ENCODE peak calls at places on chromosomes 12 and 14, in six cellular contexts. One of them, this sample, is unnamed.

GRCh38 chr12:124448241-124448954 is 119.0 kb downstream of the NCOR2 start:
- DNase-seq in psoas muscle: peak; percentile 44
- DNase-seq in mammary epithelial cell: no peak
- DNase-seq in OCI-LY7: no peak
- DNase-seq in HepG2: no peak
- DNase-seq in SJSA1: no peak
- DNase-seq in this sample: peak; percentile 55

GRCh38 chr14:88289214-88289613 is 33.9 kb downstream of the KCNK10 start:
- DNase-seq in psoas muscle: no peak
- DNase-seq in mammary epithelial cell: peak; percentile 65
- DNase-seq in OCI-LY7: no peak
- DNase-seq in HepG2: no peak
- DNase-seq in SJSA1: no peak
- DNase-seq in this sample: no peak

GRCh38 chr12:124007810-124008570 is 35.0 kb downstream of the ZNF664 start:
- DNase-seq in psoas muscle: no peak
- DNase-seq in mammary epithelial cell: no peak
- DNase-seq in OCI-LY7: no peak
- DNase-seq in HepG2: no peak
- DNase-seq in SJSA1: no peak
- DNase-seq in this sample: no peak

GRCh38 chr12:91380651-91381050 is 198.0 kb upstream of the DCN start:
- DNase-seq in psoas muscle: no peak
- DNase-seq in mammary epithelial cell: no peak
- DNase-seq in OCI-LY7: no peak
- DNase-seq in HepG2: no peak
- DNase-seq in SJSA1: no peak
- DNase-seq in this sample: no peak

GRCh38 chr14:25400607-25401206 is 350.8 kb upstream of the STXBP6 start:
- DNase-seq in psoas muscle: no peak
- DNase-seq in mammary epithelial cell: peak; percentile 18
- DNase-seq in OCI-LY7: peak; percentile 54
- DNase-seq in HepG2: peak; percentile 70
- DNase-seq in SJSA1: peak; percentile 44
- DNase-seq in this sample: no peak

GRCh38 chr14:64823305-64823985 is 56.3 kb downstream of the SPTB start:
- DNase-seq in psoas muscle: peak; percentile 91
- DNase-seq in mammary epithelial cell: peak; percentile 56
- DNase-seq in OCI-LY7: peak; percentile 60
- DNase-seq in HepG2: peak; percentile 40
- DNase-seq in SJSA1: peak; percentile 72
- DNase-seq in this sample: peak; percentile 84

GRCh38 chr14:20667957-20668356 is 16.4 kb upstream of the RNASE4 start:
- DNase-seq in psoas muscle: no peak
- DNase-seq in mammary epithelial cell: no peak
- DNase-seq in OCI-LY7: peak; percentile 83
- DNase-seq in HepG2: no peak
- DNase-seq in SJSA1: no peak
- DNase-seq in this sample: no peak

GRCh38 chr14:102187044-102187443 is 47.3 kb downstream of the WDR20 start:
- DNase-seq in psoas muscle: no peak
- DNase-seq in mammary epithelial cell: peak; percentile 80
- DNase-seq in OCI-LY7: no peak
- DNase-seq in HepG2: no peak
- DNase-seq in SJSA1: no peak
- DNase-seq in this sample: no peak

GRCh38 chr12:30795660-30796507 is 41.1 kb upstream of the CAPRIN2 start:
- DNase-seq in psoas muscle: peak; percentile 73
- DNase-seq in mammary epithelial cell: peak; percentile 72
- DNase-seq in OCI-LY7: no peak
- DNase-seq in HepG2: peak; percentile 48
- DNase-seq in SJSA1: peak; percentile 89
- DNase-seq in this sample: peak; percentile 84

GRCh38 chr14:100321473-100322137 is 1.5 kb upstream of the SLC25A47 start:
- DNase-seq in psoas muscle: no peak
- DNase-seq in mammary epithelial cell: no peak
- DNase-seq in OCI-LY7: no peak
- DNase-seq in HepG2: no peak
- DNase-seq in SJSA1: no peak
- DNase-seq in this sample: peak; percentile 80

GRCh38 chr12:116458492-116458891 is 100.7 kb upstream of the MAP1LC3B2 start:
- DNase-seq in psoas muscle: no peak
- DNase-seq in mammary epithelial cell: no peak
- DNase-seq in OCI-LY7: no peak
- DNase-seq in HepG2: no peak
- DNase-seq in SJSA1: no peak
- DNase-seq in this sample: no peak

GRCh38 chr14:55721353-55721752 is 141.3 kb downstream of the KTN1 start:
- DNase-seq in psoas muscle: no peak
- DNase-seq in mammary epithelial cell: peak; percentile 92
- DNase-seq in OCI-LY7: no peak
- DNase-seq in HepG2: no peak
- DNase-seq in SJSA1: no peak
- DNase-seq in this sample: no peak

GRCh38 chr14:55373784-55374725 is 37.6 kb downstream of the ATG14 start:
- DNase-seq in psoas muscle: no peak
- DNase-seq in mammary epithelial cell: peak; percentile 55
- DNase-seq in OCI-LY7: peak; percentile 5
- DNase-seq in HepG2: no peak
- DNase-seq in SJSA1: no peak
- DNase-seq in this sample: no peak

GRCh38 chr12:120820885-120821510 is 83.2 kb downstream of the SPPL3 start:
- DNase-seq in psoas muscle: no peak
- DNase-seq in mammary epithelial cell: no peak
- DNase-seq in OCI-LY7: no peak
- DNase-seq in HepG2: no peak
- DNase-seq in SJSA1: no peak
- DNase-seq in this sample: no peak

GRCh38 chr14:97806871-97807270 is 1009.7 kb downstream of the VRK1 start:
- DNase-seq in psoas muscle: no peak
- DNase-seq in mammary epithelial cell: no peak
- DNase-seq in OCI-LY7: no peak
- DNase-seq in HepG2: no peak
- DNase-seq in SJSA1: no peak
- DNase-seq in this sample: no peak

GRCh38 chr12:119685375-119685774 is 17.4 kb downstream of the PRKAB1 start:
- DNase-seq in psoas muscle: no peak
- DNase-seq in mammary epithelial cell: no peak
- DNase-seq in OCI-LY7: no peak
- DNase-seq in HepG2: no peak
- DNase-seq in SJSA1: no peak
- DNase-seq in this sample: no peak

GRCh38 chr12:69196302-69197288 is 42.8 kb upstream of the CPSF6 start:
- DNase-seq in psoas muscle: no peak
- DNase-seq in mammary epithelial cell: peak; percentile 5
- DNase-seq in OCI-LY7: no peak
- DNase-seq in HepG2: peak; percentile 10
- DNase-seq in SJSA1: no peak
- DNase-seq in this sample: no peak

GRCh38 chr12:90441431-90441830 is 513.5 kb downstream of the CCER1 start:
- DNase-seq in psoas muscle: no peak
- DNase-seq in mammary epithelial cell: no peak
- DNase-seq in OCI-LY7: no peak
- DNase-seq in HepG2: no peak
- DNase-seq in SJSA1: no peak
- DNase-seq in this sample: no peak

GRCh38 chr12:57864382-57864781 is 17.9 kb upstream of the CTDSP2 start:
- DNase-seq in psoas muscle: no peak
- DNase-seq in mammary epithelial cell: no peak
- DNase-seq in OCI-LY7: no peak
- DNase-seq in HepG2: no peak
- DNase-seq in SJSA1: peak; percentile 97
- DNase-seq in this sample: peak; percentile 67

GRCh38 chr14:104444159-104445030 is 135.2 kb upstream of the C14orf180 start:
- DNase-seq in psoas muscle: no peak
- DNase-seq in mammary epithelial cell: no peak
- DNase-seq in OCI-LY7: no peak
- DNase-seq in HepG2: no peak
- DNase-seq in SJSA1: no peak
- DNase-seq in this sample: no peak

GRCh38 chr14:31927348-31927826 is 149.7 kb upstream of the ARHGAP5 start:
- DNase-seq in psoas muscle: no peak
- DNase-seq in mammary epithelial cell: peak; percentile 87
- DNase-seq in OCI-LY7: no peak
- DNase-seq in HepG2: peak; percentile 44
- DNase-seq in SJSA1: peak; percentile 81
- DNase-seq in this sample: peak; percentile 44

GRCh38 chr12:80101126-80101525 is 1.8 kb downstream of the OTOGL start:
- DNase-seq in psoas muscle: no peak
- DNase-seq in mammary epithelial cell: peak; percentile 84
- DNase-seq in OCI-LY7: no peak
- DNase-seq in HepG2: no peak
- DNase-seq in SJSA1: no peak
- DNase-seq in this sample: no peak

GRCh38 chr14:103372552-103373304 is 12.5 kb upstream of the MARK3 start:
- DNase-seq in psoas muscle: no peak
- DNase-seq in mammary epithelial cell: peak; percentile 99
- DNase-seq in OCI-LY7: no peak
- DNase-seq in HepG2: peak; percentile 48
- DNase-seq in SJSA1: peak; percentile 75
- DNase-seq in this sample: no peak

GRCh38 chr12:97751704-97752103 is 289.1 kb downstream of the RMST start:
- DNase-seq in psoas muscle: no peak
- DNase-seq in mammary epithelial cell: peak; percentile 62
- DNase-seq in OCI-LY7: no peak
- DNase-seq in HepG2: no peak
- DNase-seq in SJSA1: no peak
- DNase-seq in this sample: no peak

GRCh38 chr14:76168531-76168930 is 16.8 kb downstream of the GPATCH2L start:
- DNase-seq in psoas muscle: no peak
- DNase-seq in mammary epithelial cell: peak; percentile 9
- DNase-seq in OCI-LY7: no peak
- DNase-seq in HepG2: no peak
- DNase-seq in SJSA1: no peak
- DNase-seq in this sample: no peak

GRCh38 chr14:34713681-34714319 is 593 bp downstream of the CFL2 start:
- DNase-seq in psoas muscle: peak; percentile 71
- DNase-seq in mammary epithelial cell: peak; percentile 56
- DNase-seq in OCI-LY7: peak; percentile 47
- DNase-seq in HepG2: peak; percentile 55
- DNase-seq in SJSA1: peak; percentile 49
- DNase-seq in this sample: peak; percentile 27

GRCh38 chr12:20259786-20260185 is 108.6 kb upstream of the PDE3A start:
- DNase-seq in psoas muscle: no peak
- DNase-seq in mammary epithelial cell: no peak
- DNase-seq in OCI-LY7: no peak
- DNase-seq in HepG2: no peak
- DNase-seq in SJSA1: no peak
- DNase-seq in this sample: no peak

GRCh38 chr12:79949098-79949497 is 14.2 kb upstream of the PPP1R12A start:
- DNase-seq in psoas muscle: no peak
- DNase-seq in mammary epithelial cell: no peak
- DNase-seq in OCI-LY7: no peak
- DNase-seq in HepG2: no peak
- DNase-seq in SJSA1: no peak
- DNase-seq in this sample: no peak

GRCh38 chr14:40362856-40363255 is 930.6 kb upstream of the FBXO33 start:
- DNase-seq in psoas muscle: no peak
- DNase-seq in mammary epithelial cell: no peak
- DNase-seq in OCI-LY7: no peak
- DNase-seq in HepG2: no peak
- DNase-seq in SJSA1: no peak
- DNase-seq in this sample: no peak

GRCh38 chr14:63388766-63389431 is 70.2 kb upstream of the GPHB5 start:
- DNase-seq in psoas muscle: peak; percentile 72
- DNase-seq in mammary epithelial cell: peak; percentile 26
- DNase-seq in OCI-LY7: peak; percentile 65
- DNase-seq in HepG2: peak; percentile 37
- DNase-seq in SJSA1: peak; percentile 49
- DNase-seq in this sample: peak; percentile 53

GRCh38 chr12:84191779-84192178 is 720.8 kb downstream of the SLC6A15 start:
- DNase-seq in psoas muscle: no peak
- DNase-seq in mammary epithelial cell: peak; percentile 21
- DNase-seq in OCI-LY7: no peak
- DNase-seq in HepG2: no peak
- DNase-seq in SJSA1: no peak
- DNase-seq in this sample: no peak
- H3K9me3 ChIP-seq in psoas muscle: peaks cover 3% of the 10 kb centered on the region
- H3K9me3 ChIP-seq in mammary epithelial cell: no peaks in the 10 kb centered on the region
- H3K9me3 ChIP-seq in OCI-LY7: no peaks in the 10 kb centered on the region
- H3K9me3 ChIP-seq in HepG2: peaks cover 11% of the 10 kb centered on the region
- H3K9me3 ChIP-seq in SJSA1: no peaks in the 10 kb centered on the region
- H3K9me3 ChIP-seq in this sample: no peaks in the 10 kb centered on the region

GRCh38 chr14:94077823-94078222 is 3.2 kb downstream of the DDX24 start:
- DNase-seq in psoas muscle: no peak
- DNase-seq in mammary epithelial cell: no peak
- DNase-seq in OCI-LY7: no peak
- DNase-seq in HepG2: no peak
- DNase-seq in SJSA1: no peak
- DNase-seq in this sample: no peak
- H3K4me3 ChIP-seq in psoas muscle: peak overlapping the region; percentile 87
- H3K4me3 ChIP-seq in mammary epithelial cell: no peak overlapping the region
- H3K4me3 ChIP-seq in OCI-LY7: peak overlapping the region; percentile 33
- H3K4me3 ChIP-seq in HepG2: peak overlapping the region; percentile 42
- H3K4me3 ChIP-seq in SJSA1: no peak overlapping the region
- H3K4me3 ChIP-seq in this sample: peak overlapping the region; percentile 83

GRCh38 chr12:46384451-46385301 is 12.1 kb upstream of the SLC38A2 start:
- DNase-seq in psoas muscle: no peak
- DNase-seq in mammary epithelial cell: no peak
- DNase-seq in OCI-LY7: no peak
- DNase-seq in HepG2: no peak
- DNase-seq in SJSA1: no peak
- DNase-seq in this sample: no peak
- H3K4me1 ChIP-seq in psoas muscle: peaks cover 51% of the 10 kb centered on the region
- H3K4me1 ChIP-seq in mammary epithelial cell: peaks cover 63% of the 10 kb centered on the region
- H3K4me1 ChIP-seq in OCI-LY7: peaks cover 59% of the 10 kb centered on the region
- H3K4me1 ChIP-seq in HepG2: peaks cover 77% of the 10 kb centered on the region
- H3K4me1 ChIP-seq in SJSA1: peaks cover 64% of the 10 kb centered on the region
- H3K4me1 ChIP-seq in this sample: peaks cover 10% of the 10 kb centered on the region

DNA sequence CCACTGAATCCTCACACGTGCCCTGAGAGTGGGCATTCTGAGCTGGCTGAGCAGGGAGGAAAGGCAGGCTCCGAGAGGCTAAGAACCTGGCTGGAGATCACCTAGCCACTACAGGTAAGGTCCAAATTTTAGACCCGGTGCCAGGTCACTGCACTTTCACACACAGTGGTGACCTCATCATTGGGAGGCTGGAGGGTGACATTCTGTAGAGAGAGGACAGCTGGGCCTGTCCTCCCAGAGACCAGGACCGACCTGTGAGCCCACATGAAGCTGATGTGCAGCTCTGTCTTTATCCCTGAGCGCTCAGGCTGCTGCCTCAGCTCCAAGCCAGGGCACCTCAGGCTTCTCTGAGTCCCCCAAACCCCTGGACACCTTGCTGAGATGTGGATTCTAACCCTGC is 4.1 kb downstream of the TTC7B start:
- DNase-seq in psoas muscle: no peak
- DNase-seq in mammary epithelial cell: no peak
- DNase-seq in OCI-LY7: no peak
- DNase-seq in HepG2: no peak
- DNase-seq in SJSA1: no peak
- DNase-seq in this sample: no peak
- H3K9me3 ChIP-seq in psoas muscle: no peaks in the 10 kb centered on the region
- H3K9me3 ChIP-seq in mammary epithelial cell: no peaks in the 10 kb centered on the region
- H3K9me3 ChIP-seq in OCI-LY7: no peaks in the 10 kb centered on the region
- H3K9me3 ChIP-seq in HepG2: no peaks in the 10 kb centered on the region
- H3K9me3 ChIP-seq in SJSA1: no peaks in the 10 kb centered on the region
- H3K9me3 ChIP-seq in this sample: no peaks in the 10 kb centered on the region

This sample was measured in right cardiac atrium.